ENCODE peak calls at places on chromosome 5, in eight cellular contexts. Z is PC-3, U is fibroblast of lung, M is neuronal stem cell, Y is SK-N-MC, O is colonic mucosa, W is kidney, J is SK-N-SH. H is an unnamed sample.

GRCh38 chr5:172178301-172179031 is 9.6 kb downstream of the STK10 start:
- DNase-seq in Z (no peak), U (no peak), J (no peak), Y (no peak), W (no peak), O (no peak), M (no peak), H (no peak)

GRCh38 chr5:42991477-42992034 is 48.6 kb downstream of the ANXA2R start:
- DNase-seq in Z (no peak), J (no peak), Y (no peak), M (no peak), W (peak), U (peak), O (no peak), H (peak)

GRCh38 chr5:149435660-149436059 is 56.6 kb upstream of the IL17B start:
- DNase-seq in Z (no peak), U (no peak), W (no peak), J (no peak), O (no peak), Y (no peak), M (no peak), H (no peak)

GRCh38 chr5:50727149-50727496 is 60.7 kb downstream of the PARP8 start:
- DNase-seq in Z (no peak), M (no peak), Y (no peak), W (no peak), O (no peak), U (no peak), J (no peak), H (no peak)

GRCh38 chr5:43602818-43603534 is at the start of gene NNT:
- DNase-seq in U (peak), Z (peak), J (peak), Y (no peak), W (peak), O (peak), M (peak), H (peak)

GRCh38 chr5:14781106-14781505 is 90.5 kb downstream of the ANKH start:
- DNase-seq in U (no peak), W (no peak), Y (no peak), J (no peak), M (no peak), O (no peak), Z (no peak), H (no peak)

GRCh38 chr5:155512302-155512701 is 498.7 kb downstream of the KIF4B start:
- DNase-seq in W (no peak), U (no peak), Y (no peak), Z (no peak), O (no peak), M (no peak), J (no peak), H (no peak)

GRCh38 chr5:141992349-141992963 is 20.4 kb downstream of the GNPDA1 start:
- DNase-seq in Z (peak), M (peak), O (peak), J (peak), W (no peak), U (peak), Y (no peak), H (peak)

GRCh38 chr5:32030686-32031478 is 143.2 kb downstream of the GOLPH3 start:
- DNase-seq in M (no peak), Z (no peak), J (no peak), U (no peak), W (no peak), O (no peak), Y (no peak), H (no peak)

GRCh38 chr5:37833990-37834389 is 5.9 kb downstream of the GDNF start:
- DNase-seq in M (no peak), O (no peak), Y (no peak), U (no peak), J (no peak), W (no peak), Z (no peak), H (no peak)

GRCh38 chr5:181167814-181168488 is 20.6 kb downstream of the OR2V2 start:
- DNase-seq in W (no peak), J (peak), M (no peak), Z (peak), U (no peak), O (peak), Y (no peak), H (peak)

GRCh38 chr5:160486573-160486972 is 64.9 kb downstream of the PTTG1 start:
- DNase-seq in M (no peak), J (no peak), W (no peak), U (no peak), Z (no peak), O (no peak), Y (no peak), H (no peak)

GRCh38 chr5:179794575-179794974 is 789 bp downstream of the LTC4S start:
- DNase-seq in J (no peak), O (no peak), U (no peak), Y (no peak), Z (no peak), W (no peak), M (no peak), H (no peak)

GRCh38 chr5:179794171-179794570 is 385 bp downstream of the LTC4S start:
- DNase-seq in Y (no peak), U (no peak), J (no peak), O (no peak), Z (no peak), M (no peak), W (no peak), H (no peak)

GRCh38 chr5:179793470-179794139 is at the start of gene LTC4S:
- DNase-seq in W (peak), Z (no peak), J (no peak), O (peak), U (peak), Y (no peak), M (no peak), H (no peak)

GRCh38 chr5:179795863-179796833 is 2.4 kb downstream of the LTC4S start:
- DNase-seq in U (peak), W (peak), Y (no peak), O (peak), Z (peak), M (no peak), J (peak), H (peak)

GRCh38 chr5:179795049-179795862 is 1.5 kb downstream of the LTC4S start:
- DNase-seq in J (peak), O (peak), W (peak), U (no peak), Y (no peak), Z (peak), M (no peak), H (peak)
- H3K27ac ChIP-seq in J (no peak), O (peak), W (peak), U (no peak), Y (no peak), Z (peak), M (no peak), H (no peak)

GRCh38 chr5:12626556-12626955 is 722.3 kb upstream of the CTNND2 start:
- DNase-seq in Z (no peak), U (no peak), W (no peak), O (no peak), Y (no peak), M (no peak), J (no peak), H (no peak)
- H3K9ac ChIP-seq in Z (no peak), U (no peak), W (no peak), O (no peak), Y (no peak), M (no peak), J (no peak), H (no peak)

GRCh38 chr5:113246371-113246870 is 188.4 kb downstream of the TSSK1B start:
- DNase-seq in O (no peak), Y (no peak), U (peak), J (no peak), M (no peak), Z (no peak), W (no peak), H (no peak)
- H3K27ac ChIP-seq in O (no peak), Y (peak), U (no peak), J (no peak), M (no peak), Z (no peak), W (no peak), H (peak)

GRCh38 chr5:170601608-170602007 is 97.8 kb downstream of the KCNIP1 start:
- DNase-seq in U (no peak), M (no peak), W (no peak), O (no peak), Z (no peak), Y (no peak), J (no peak), H (no peak)

GRCh38 chr5:170597876-170598275 is 94.1 kb downstream of the KCNIP1 start:
- DNase-seq in W (no peak), J (no peak), M (no peak), U (peak), Y (no peak), Z (no peak), O (no peak), H (no peak)

GRCh38 chr5:170603101-170603500 is 99.3 kb downstream of the KCNIP1 start:
- DNase-seq in W (no peak), Z (no peak), Y (no peak), O (no peak), U (no peak), M (no peak), J (no peak), H (peak)

GRCh38 chr5:170596482-170596881 is 92.7 kb downstream of the KCNIP1 start:
- DNase-seq in J (peak), Y (no peak), O (no peak), Z (no peak), M (no peak), W (no peak), U (no peak), H (no peak)

DNA sequence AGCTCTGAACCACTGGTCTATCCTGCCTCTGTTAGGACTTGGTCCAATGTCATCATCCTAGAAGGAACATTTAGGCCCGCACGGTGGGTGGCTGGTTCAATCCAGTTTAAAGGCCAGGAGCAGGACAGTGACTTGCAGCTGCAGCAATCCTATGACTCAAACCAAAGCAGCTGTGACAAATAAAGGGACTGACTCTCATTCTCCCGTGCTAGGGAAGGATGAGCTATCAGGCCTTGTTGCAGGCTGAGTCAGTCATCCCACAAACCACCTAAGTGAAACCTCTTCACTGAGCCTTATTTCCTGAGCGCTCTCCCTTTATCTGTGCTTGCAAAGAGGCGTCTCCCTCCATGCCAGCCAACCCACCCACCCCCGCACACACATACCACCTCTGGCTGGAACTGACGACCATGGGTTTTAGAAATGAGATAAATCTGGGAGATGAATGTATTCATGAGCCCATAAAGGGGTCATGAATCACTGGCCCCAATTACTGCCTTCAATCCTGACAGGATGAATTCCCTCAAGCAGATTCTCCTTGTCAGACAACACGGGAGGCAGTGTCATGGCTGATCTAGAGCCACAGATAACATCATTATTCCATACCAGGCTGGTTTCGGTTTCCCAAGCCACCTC is 93.4 kb downstream of the KCNIP1 start:
- DNase-seq in Z (peak), J (peak), Y (no peak), M (no peak), W (no peak), O (no peak), U (peak), H (no peak)
- H3K9ac ChIP-seq in Z (no peak), J (peak), Y (no peak), M (no peak), W (no peak), O (no peak), U (no peak), H (no peak)

H was measured in endodermal cell.